ENCODE peak calls at places on chromosomes 3 and 15, in four cellular contexts. K is fibroblast of lung, Z is fibroblast of pulmonary artery, M is heart left ventricle. J is an unnamed sample.

GRCh38 chr3:122246214-122246613 is 62.7 kb downstream of the CASR start:
- DNase-seq in K (peak; percentile 57), Z (no peak), M (no peak), J (no peak)

GRCh38 chr3:88879905-88880304 is 227.5 kb upstream of the EPHA3 start:
- DNase-seq in K (no peak), Z (no peak), M (no peak), J (no peak)

GRCh38 chr15:50883903-50884302 is 24.6 kb upstream of the AP4E1 start:
- DNase-seq in K (peak; percentile 69), Z (peak; percentile 65), M (no peak), J (peak; percentile 67)

GRCh38 chr3:114622001-114622400 is 328.2 kb downstream of the TIGIT start:
- DNase-seq in K (peak; percentile 63), Z (no peak), M (no peak), J (no peak)

GRCh38 chr3:48157950-48158376 is 30.3 kb downstream of the CDC25A start:
- DNase-seq in K (peak; percentile 55), Z (peak; percentile 84), M (peak; percentile 66), J (peak; percentile 64)

GRCh38 chr3:71313844-71314243 is 269.7 kb downstream of the FOXP1 start:
- DNase-seq in K (no peak), Z (no peak), M (no peak), J (no peak)

GRCh38 chr3:23422511-23422851 is 219.4 kb downstream of the UBE2E2 start:
- DNase-seq in K (peak; percentile 24), Z (no peak), M (no peak), J (no peak)

GRCh38 chr15:99431661-99432091 is 134.1 kb upstream of the MEF2A start:
- DNase-seq in K (no peak), Z (no peak), M (no peak), J (no peak)

GRCh38 chr15:58081446-58081845 is 15.9 kb upstream of the ALDH1A2 start:
- DNase-seq in K (no peak), Z (no peak), M (no peak), J (no peak)

GRCh38 chr3:183455064-183455463 is 26.6 kb upstream of the MCF2L2 start:
- DNase-seq in K (peak; percentile 78), Z (peak; percentile 43), M (no peak), J (peak; percentile 75)

GRCh38 chr3:120506828-120507774 is 56.3 kb upstream of the FSTL1 start:
- DNase-seq in K (peak; percentile 53), Z (peak; percentile 66), M (no peak), J (peak; percentile 61)

GRCh38 chr3:134094491-134094890 is 64.8 kb upstream of the SLCO2A1 start:
- DNase-seq in K (peak; percentile 73), Z (peak; percentile 77), M (no peak), J (no peak)

GRCh38 chr3:153970047-153970446 is 151.1 kb upstream of the ARHGEF26 start:
- DNase-seq in K (no peak), Z (no peak), M (no peak), J (no peak)
- TF ChIP-seq CTCF in K (no peak), Z (no peak), M (no peak), J (no peak)

GRCh38 chr3:10021856-10022775 is 4.1 kb upstream of the FANCD2 start:
- DNase-seq in K (no peak), Z (no peak), M (no peak), J (no peak)

GRCh38 chr3:10012106-10012505 is 14.1 kb upstream of the FANCD2 start:
- DNase-seq in K (no peak), Z (no peak), M (no peak), J (no peak)

GRCh38 chr3:10015476-10015904 is 10.7 kb upstream of the FANCD2 start:
- DNase-seq in K (peak; percentile 96), Z (peak; percentile 99), M (peak; percentile 88), J (peak; percentile 97)

GRCh38 chr3:10019326-10019725 is 6.9 kb upstream of the FANCD2 start:
- DNase-seq in K (no peak), Z (no peak), M (no peak), J (no peak)

DNA sequence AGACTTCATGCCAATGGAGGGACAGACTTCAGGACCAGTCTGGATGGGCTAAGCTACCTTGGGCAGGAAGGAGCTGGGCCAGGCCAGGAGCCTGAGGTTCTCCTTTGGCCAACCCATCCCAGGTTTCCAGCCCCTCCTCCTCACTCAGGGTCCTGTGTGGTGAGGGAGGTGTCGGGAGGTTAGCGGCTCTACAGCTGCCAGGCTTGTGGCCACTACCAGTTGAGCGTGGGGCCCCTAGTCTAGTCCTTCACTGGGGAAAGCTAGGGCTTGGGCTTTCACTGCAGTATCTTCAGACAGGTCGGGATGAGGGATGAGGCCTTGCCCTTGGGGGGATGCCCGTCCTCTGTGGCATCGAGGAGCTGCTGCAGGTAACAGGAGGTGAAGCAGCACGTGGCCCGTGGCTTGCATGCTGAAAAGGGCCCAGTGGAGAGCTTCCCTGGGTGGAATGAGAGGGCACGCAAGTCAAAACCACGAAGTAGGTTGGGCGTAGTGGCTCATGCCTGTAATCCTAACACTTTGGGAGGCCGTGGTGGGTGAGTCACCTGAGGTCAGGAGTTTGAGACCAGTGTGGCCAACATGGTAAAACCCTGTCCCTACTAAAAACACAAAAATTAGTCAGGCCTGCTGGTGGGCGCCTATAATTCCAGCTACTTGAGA is 8.5 kb upstream of the FANCD2 start:
- DNase-seq in K (peak; percentile 82), Z (peak; percentile 43), M (no peak), J (peak; percentile 66)
- H3K4me3 ChIP-seq in K (no peak overlapping the region), Z (no peak overlapping the region), M (no peak overlapping the region), J (no peak overlapping the region)

GRCh38 chr15:26864664-26865191 is 2.1 kb upstream of the GABRA5 start:
- DNase-seq in K (peak; percentile 40), Z (peak; percentile 50), M (no peak), J (peak; percentile 59)
- TF ChIP-seq CTCF in K (peak; percentile 64), Z (peak; percentile 51), M (peak; percentile 26), J (peak; percentile 56)

DNA sequence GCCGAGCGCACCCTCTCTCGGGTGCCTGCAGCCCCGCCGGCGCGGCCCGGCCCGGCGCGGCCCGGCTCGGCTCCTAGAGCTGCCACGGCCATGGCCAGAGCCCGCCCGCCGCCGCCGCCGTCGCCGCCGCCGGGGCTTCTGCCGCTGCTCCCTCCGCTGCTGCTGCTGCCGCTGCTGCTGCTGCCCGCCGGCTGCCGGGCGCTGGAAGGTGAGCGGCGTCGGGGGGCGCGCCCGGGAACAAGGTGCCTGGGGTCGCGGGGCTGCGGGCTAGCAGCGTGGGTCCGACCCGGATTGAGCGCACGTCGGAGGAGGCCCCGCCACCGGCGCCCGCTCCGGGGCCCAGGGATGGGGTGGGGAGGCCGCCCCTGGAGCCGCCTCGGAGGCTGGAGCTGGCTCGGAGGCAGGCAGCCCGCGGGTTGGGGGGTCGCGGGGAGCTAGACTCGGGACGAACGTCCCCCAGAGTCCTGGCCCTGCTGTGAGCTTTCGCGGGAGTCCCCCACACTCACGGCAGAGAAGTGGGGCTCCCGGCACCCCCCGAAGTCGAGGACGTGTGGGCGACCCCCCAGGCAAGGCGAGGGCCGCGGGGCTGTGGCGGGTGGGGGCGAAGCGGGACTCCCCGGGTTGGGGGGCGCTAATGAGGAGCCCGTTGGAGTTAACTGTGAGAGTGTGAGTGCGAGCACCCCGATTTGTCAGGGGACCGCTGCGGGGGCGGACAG is 719 bp downstream of the EPHB3 start:
- DNase-seq in K (no peak), Z (no peak), M (no peak), J (no peak)
- H3K4me3 ChIP-seq in K (peak overlapping the region; percentile 65), Z (peak overlapping the region; percentile 44), M (peak overlapping the region; percentile 53), J (peak overlapping the region; percentile 47)

J was measured in astrocyte of the spinal cord.